ENCODE peak calls at places on chromosomes 13 and 19, in four cellular contexts. One of them, this sample, is unnamed.

GRCh38 chr13:101567841-101568240 is 115.4 kb downstream of the ITGBL1 start:
- DNase-seq in stimulated activated effector memory CD8-positive, alpha-beta T cell treated with anti-CD3 and anti-CD28 coated beads, Interleukin-12 subunit alpha, Interleukin-12 subunit beta, amount 100 ng/mL, for 72 hours: no peak
- DNase-seq in activated effector memory CD4-positive, alpha-beta T cell treated with anti-CD3 and anti-CD28 coated beads, Interleukin-2, amount 50 U/mL, for 16 hours: no peak
- DNase-seq in mammary epithelial cell: no peak
- DNase-seq in this sample: no peak

GRCh38 chr13:96052655-96053002 is 572 bp downstream of the UGGT2 start:
- DNase-seq in stimulated activated effector memory CD8-positive, alpha-beta T cell treated with anti-CD3 and anti-CD28 coated beads, Interleukin-12 subunit alpha, Interleukin-12 subunit beta, amount 100 ng/mL, for 72 hours: no peak
- DNase-seq in activated effector memory CD4-positive, alpha-beta T cell treated with anti-CD3 and anti-CD28 coated beads, Interleukin-2, amount 50 U/mL, for 16 hours: no peak
- DNase-seq in mammary epithelial cell: peak; percentile 60
- DNase-seq in this sample: no peak

GRCh38 chr19:40223135-40223822 is 3.2 kb downstream of the CCNP start:
- DNase-seq in stimulated activated effector memory CD8-positive, alpha-beta T cell treated with anti-CD3 and anti-CD28 coated beads, Interleukin-12 subunit alpha, Interleukin-12 subunit beta, amount 100 ng/mL, for 72 hours: peak; percentile 54
- DNase-seq in activated effector memory CD4-positive, alpha-beta T cell treated with anti-CD3 and anti-CD28 coated beads, Interleukin-2, amount 50 U/mL, for 16 hours: peak; percentile 77
- DNase-seq in mammary epithelial cell: no peak
- DNase-seq in this sample: no peak

GRCh38 chr13:77429320-77430142 is 102.6 kb upstream of the MYCBP2 start:
- DNase-seq in stimulated activated effector memory CD8-positive, alpha-beta T cell treated with anti-CD3 and anti-CD28 coated beads, Interleukin-12 subunit alpha, Interleukin-12 subunit beta, amount 100 ng/mL, for 72 hours: peak; percentile 75
- DNase-seq in activated effector memory CD4-positive, alpha-beta T cell treated with anti-CD3 and anti-CD28 coated beads, Interleukin-2, amount 50 U/mL, for 16 hours: peak; percentile 81
- DNase-seq in mammary epithelial cell: peak; percentile 3
- DNase-seq in this sample: no peak

GRCh38 chr19:15252398-15253018 is 20.3 kb upstream of the EPHX3 start:
- DNase-seq in stimulated activated effector memory CD8-positive, alpha-beta T cell treated with anti-CD3 and anti-CD28 coated beads, Interleukin-12 subunit alpha, Interleukin-12 subunit beta, amount 100 ng/mL, for 72 hours: no peak
- DNase-seq in activated effector memory CD4-positive, alpha-beta T cell treated with anti-CD3 and anti-CD28 coated beads, Interleukin-2, amount 50 U/mL, for 16 hours: no peak
- DNase-seq in mammary epithelial cell: no peak
- DNase-seq in this sample: no peak

GRCh38 chr19:48338802-48339660 is 13.7 kb downstream of the EMP3 start:
- DNase-seq in stimulated activated effector memory CD8-positive, alpha-beta T cell treated with anti-CD3 and anti-CD28 coated beads, Interleukin-12 subunit alpha, Interleukin-12 subunit beta, amount 100 ng/mL, for 72 hours: no peak
- DNase-seq in activated effector memory CD4-positive, alpha-beta T cell treated with anti-CD3 and anti-CD28 coated beads, Interleukin-2, amount 50 U/mL, for 16 hours: no peak
- DNase-seq in mammary epithelial cell: no peak
- DNase-seq in this sample: no peak

GRCh38 chr13:112136095-112136494 is 69.1 kb downstream of the SOX1 start:
- DNase-seq in stimulated activated effector memory CD8-positive, alpha-beta T cell treated with anti-CD3 and anti-CD28 coated beads, Interleukin-12 subunit alpha, Interleukin-12 subunit beta, amount 100 ng/mL, for 72 hours: no peak
- DNase-seq in activated effector memory CD4-positive, alpha-beta T cell treated with anti-CD3 and anti-CD28 coated beads, Interleukin-2, amount 50 U/mL, for 16 hours: peak; percentile 52
- DNase-seq in mammary epithelial cell: no peak
- DNase-seq in this sample: no peak

GRCh38 chr13:95533545-95534135 is 18.9 kb upstream of the CLDN10 start:
- DNase-seq in stimulated activated effector memory CD8-positive, alpha-beta T cell treated with anti-CD3 and anti-CD28 coated beads, Interleukin-12 subunit alpha, Interleukin-12 subunit beta, amount 100 ng/mL, for 72 hours: no peak
- DNase-seq in activated effector memory CD4-positive, alpha-beta T cell treated with anti-CD3 and anti-CD28 coated beads, Interleukin-2, amount 50 U/mL, for 16 hours: no peak
- DNase-seq in mammary epithelial cell: no peak
- DNase-seq in this sample: no peak

GRCh38 chr13:113930711-113931637 is 42.9 kb downstream of the C13orf46 start:
- DNase-seq in stimulated activated effector memory CD8-positive, alpha-beta T cell treated with anti-CD3 and anti-CD28 coated beads, Interleukin-12 subunit alpha, Interleukin-12 subunit beta, amount 100 ng/mL, for 72 hours: peak; percentile 88
- DNase-seq in activated effector memory CD4-positive, alpha-beta T cell treated with anti-CD3 and anti-CD28 coated beads, Interleukin-2, amount 50 U/mL, for 16 hours: peak; percentile 71
- DNase-seq in mammary epithelial cell: no peak
- DNase-seq in this sample: peak; percentile 79

GRCh38 chr13:99312493-99312883 is 5.3 kb upstream of the GPR183 start:
- DNase-seq in stimulated activated effector memory CD8-positive, alpha-beta T cell treated with anti-CD3 and anti-CD28 coated beads, Interleukin-12 subunit alpha, Interleukin-12 subunit beta, amount 100 ng/mL, for 72 hours: no peak
- DNase-seq in activated effector memory CD4-positive, alpha-beta T cell treated with anti-CD3 and anti-CD28 coated beads, Interleukin-2, amount 50 U/mL, for 16 hours: no peak
- DNase-seq in mammary epithelial cell: no peak
- DNase-seq in this sample: peak; percentile 90

GRCh38 chr19:1453525-1454371 is 3.8 kb downstream of the APC2 start:
- DNase-seq in stimulated activated effector memory CD8-positive, alpha-beta T cell treated with anti-CD3 and anti-CD28 coated beads, Interleukin-12 subunit alpha, Interleukin-12 subunit beta, amount 100 ng/mL, for 72 hours: no peak
- DNase-seq in activated effector memory CD4-positive, alpha-beta T cell treated with anti-CD3 and anti-CD28 coated beads, Interleukin-2, amount 50 U/mL, for 16 hours: no peak
- DNase-seq in mammary epithelial cell: no peak
- DNase-seq in this sample: no peak

GRCh38 chr13:91986771-91987515 is 588.5 kb downstream of the GPC5 start:
- DNase-seq in stimulated activated effector memory CD8-positive, alpha-beta T cell treated with anti-CD3 and anti-CD28 coated beads, Interleukin-12 subunit alpha, Interleukin-12 subunit beta, amount 100 ng/mL, for 72 hours: no peak
- DNase-seq in activated effector memory CD4-positive, alpha-beta T cell treated with anti-CD3 and anti-CD28 coated beads, Interleukin-2, amount 50 U/mL, for 16 hours: no peak
- DNase-seq in mammary epithelial cell: no peak
- DNase-seq in this sample: no peak